ENCODE peak calls at places on chromosome 3, in nine cellular contexts. B is activated naive CD4-positive, alpha-beta T cell treated with Interleukin-2 at 50 U/mL for 16 hours; E is left cardiac atrium; W is EH; N is foreskin fibroblast; T is ELR; J is DMS79 treated with DMSO at 0.1 percent for 48 hours; P is HuH-7; C is iris pigment epithelial cell. G is an unnamed sample.
A peak's percentile ranks its signal among the peaks of the same experiment; 100 is the strongest.

GRCh38 chr3:195768831-195769303 is 42.9 kb downstream of the MUC4 start:
- DNase-seq in E (no peak), W (peak; percentile 7), P (no peak), T (no peak), C (no peak), J (no peak), B (no peak), N (peak; percentile 21), G (no peak)

GRCh38 chr3:59659755-59660154 is 609.9 kb upstream of the CFAP20DC start:
- DNase-seq in E (no peak), B (no peak), T (no peak), N (no peak), J (no peak), P (no peak), C (no peak), W (no peak), G (no peak)

GRCh38 chr3:120855665-120856437 is 52.2 kb upstream of the STXBP5L start:
- DNase-seq in N (no peak), C (peak; percentile 39), J (peak; percentile 28), T (peak; percentile 23), E (peak; percentile 56), P (no peak), B (no peak), W (peak; percentile 75), G (no peak)

GRCh38 chr3:9422712-9423424 is 25.5 kb downstream of the SETD5 start:
- DNase-seq in P (peak; percentile 78), E (peak; percentile 80), J (peak; percentile 88), N (peak; percentile 98), B (no peak), C (peak; percentile 98), W (peak; percentile 98), T (peak; percentile 92), G (no peak)

GRCh38 chr3:9250236-9250635 is 790 bp upstream of the SRGAP3 start:
- DNase-seq in P (no peak), N (no peak), B (no peak), C (no peak), J (no peak), W (no peak), E (no peak), T (no peak), G (no peak)

GRCh38 chr3:149462653-149463052 is 11.8 kb upstream of the TM4SF4 start:
- DNase-seq in T (peak; percentile 49), B (no peak), J (no peak), W (peak; percentile 90), E (no peak), C (no peak), P (no peak), N (peak; percentile 60), G (no peak)

GRCh38 chr3:141065841-141066592 is 14.9 kb downstream of the SPSB4 start:
- DNase-seq in N (no peak), C (no peak), W (no peak), E (no peak), B (no peak), P (no peak), J (no peak), T (no peak), G (peak; percentile 47)

GRCh38 chr3:122353215-122353614 is 28.2 kb downstream of the CSTA start:
- DNase-seq in P (no peak), T (no peak), J (no peak), N (peak; percentile 13), W (peak; percentile 2), B (no peak), E (no peak), C (no peak), G (no peak)

GRCh38 chr3:110623571-110623970 is 448.0 kb upstream of the NECTIN3 start:
- DNase-seq in E (no peak), J (no peak), P (no peak), C (peak; percentile 37), W (peak; percentile 4), B (no peak), N (peak; percentile 6), T (no peak), G (no peak)

GRCh38 chr3:64612916-64613526 is 74.8 kb downstream of the ADAMTS9 start:
- DNase-seq in B (no peak), P (no peak), C (no peak), T (no peak), W (no peak), J (no peak), N (peak; percentile 6), E (no peak), G (no peak)

GRCh38 chr3:94226058-94226457 is 163.2 kb downstream of the NSUN3 start:
- DNase-seq in J (no peak), W (peak; percentile 59), E (no peak), N (no peak), T (peak; percentile 93), P (no peak), C (peak; percentile 73), B (no peak), G (no peak)